ENCODE peak calls at places on chromosomes 12 and 14, in ten cellular contexts. One of them, this sample, is unnamed.

GRCh38 chr12:68610435-68611093 is at the start of gene RAP1B:
- DNase-seq in AG08395: peak
- DNase-seq in epithelial cell of esophagus: peak
- DNase-seq in EH: peak
- DNase-seq in DMS153: peak
- DNase-seq in HS-27A: peak
- DNase-seq in GM13977: peak
- DNase-seq in psoas muscle: peak
- DNase-seq in globus pallidus: peak
- DNase-seq in ecto neural progenitor cell: peak
- DNase-seq in this sample: no peak

GRCh38 chr14:58638231-58639205 is 756 bp downstream of the DACT1 start:
- DNase-seq in GM13977: peak
- DNase-seq in AG08395: peak
- DNase-seq in globus pallidus: no peak
- DNase-seq in ecto neural progenitor cell: peak
- DNase-seq in HS-27A: no peak
- DNase-seq in EH: peak
- DNase-seq in DMS153: no peak
- DNase-seq in epithelial cell of esophagus: peak
- DNase-seq in psoas muscle: peak
- DNase-seq in this sample: no peak

GRCh38 chr14:68681256-68681655 is 111.6 kb downstream of the ZFP36L1 start:
- DNase-seq in epithelial cell of esophagus: no peak
- DNase-seq in GM13977: no peak
- DNase-seq in globus pallidus: no peak
- DNase-seq in AG08395: no peak
- DNase-seq in HS-27A: no peak
- DNase-seq in psoas muscle: no peak
- DNase-seq in EH: no peak
- DNase-seq in DMS153: no peak
- DNase-seq in ecto neural progenitor cell: no peak
- DNase-seq in this sample: no peak

GRCh38 chr12:79527498-79527897 is 163.3 kb downstream of the PAWR start:
- DNase-seq in psoas muscle: no peak
- DNase-seq in ecto neural progenitor cell: no peak
- DNase-seq in DMS153: no peak
- DNase-seq in AG08395: no peak
- DNase-seq in GM13977: no peak
- DNase-seq in epithelial cell of esophagus: no peak
- DNase-seq in HS-27A: no peak
- DNase-seq in globus pallidus: no peak
- DNase-seq in EH: peak
- DNase-seq in this sample: no peak

GRCh38 chr14:90645842-90646443 is 170.3 kb downstream of the TTC7B start:
- DNase-seq in DMS153: no peak
- DNase-seq in epithelial cell of esophagus: peak
- DNase-seq in globus pallidus: no peak
- DNase-seq in psoas muscle: peak
- DNase-seq in EH: peak
- DNase-seq in GM13977: no peak
- DNase-seq in ecto neural progenitor cell: no peak
- DNase-seq in AG08395: no peak
- DNase-seq in HS-27A: peak
- DNase-seq in this sample: no peak

GRCh38 chr12:6285532-6286306 is 24.8 kb upstream of the PLEKHG6 start:
- DNase-seq in GM13977: no peak
- DNase-seq in psoas muscle: no peak
- DNase-seq in AG08395: no peak
- DNase-seq in ecto neural progenitor cell: no peak
- DNase-seq in DMS153: no peak
- DNase-seq in HS-27A: no peak
- DNase-seq in epithelial cell of esophagus: peak
- DNase-seq in EH: peak
- DNase-seq in globus pallidus: no peak
- DNase-seq in this sample: no peak

GRCh38 chr12:124456652-124457152 is 110.7 kb downstream of the NCOR2 start:
- DNase-seq in AG08395: no peak
- DNase-seq in psoas muscle: peak
- DNase-seq in GM13977: peak
- DNase-seq in DMS153: no peak
- DNase-seq in epithelial cell of esophagus: no peak
- DNase-seq in EH: no peak
- DNase-seq in HS-27A: no peak
- DNase-seq in globus pallidus: no peak
- DNase-seq in ecto neural progenitor cell: no peak
- DNase-seq in this sample: no peak

GRCh38 chr12:18262514-18262913 is 1.2 kb downstream of the PIK3C2G start:
- DNase-seq in GM13977: no peak
- DNase-seq in epithelial cell of esophagus: peak
- DNase-seq in AG08395: no peak
- DNase-seq in globus pallidus: no peak
- DNase-seq in EH: no peak
- DNase-seq in psoas muscle: no peak
- DNase-seq in DMS153: no peak
- DNase-seq in ecto neural progenitor cell: no peak
- DNase-seq in HS-27A: no peak
- DNase-seq in this sample: no peak

GRCh38 chr14:71416392-71416791 is 509.1 kb downstream of the PCNX1 start:
- DNase-seq in DMS153: no peak
- DNase-seq in psoas muscle: no peak
- DNase-seq in epithelial cell of esophagus: peak
- DNase-seq in EH: peak
- DNase-seq in HS-27A: no peak
- DNase-seq in GM13977: no peak
- DNase-seq in globus pallidus: no peak
- DNase-seq in AG08395: no peak
- DNase-seq in ecto neural progenitor cell: no peak
- DNase-seq in this sample: no peak

GRCh38 chr12:62530596-62530995 is 64.0 kb downstream of the MON2 start:
- DNase-seq in GM13977: no peak
- DNase-seq in EH: peak
- DNase-seq in AG08395: peak
- DNase-seq in DMS153: no peak
- DNase-seq in epithelial cell of esophagus: no peak
- DNase-seq in globus pallidus: no peak
- DNase-seq in psoas muscle: no peak
- DNase-seq in HS-27A: peak
- DNase-seq in ecto neural progenitor cell: no peak
- DNase-seq in this sample: no peak

GRCh38 chr14:71554323-71554722 is 377.9 kb upstream of the RGS6 start:
- DNase-seq in ecto neural progenitor cell: no peak
- DNase-seq in HS-27A: no peak
- DNase-seq in EH: no peak
- DNase-seq in GM13977: peak
- DNase-seq in psoas muscle: no peak
- DNase-seq in globus pallidus: no peak
- DNase-seq in AG08395: no peak
- DNase-seq in epithelial cell of esophagus: no peak
- DNase-seq in DMS153: no peak
- DNase-seq in this sample: no peak

GRCh38 chr12:96810477-96810876 is 96.6 kb upstream of the NEDD1 start:
- DNase-seq in ecto neural progenitor cell: no peak
- DNase-seq in globus pallidus: no peak
- DNase-seq in psoas muscle: no peak
- DNase-seq in DMS153: no peak
- DNase-seq in epithelial cell of esophagus: peak
- DNase-seq in EH: peak
- DNase-seq in GM13977: no peak
- DNase-seq in HS-27A: no peak
- DNase-seq in AG08395: no peak
- DNase-seq in this sample: peak

GRCh38 chr12:1880876-1881275 is 37.6 kb downstream of the CACNA2D4 start:
- DNase-seq in ecto neural progenitor cell: peak
- DNase-seq in GM13977: no peak
- DNase-seq in psoas muscle: no peak
- DNase-seq in HS-27A: no peak
- DNase-seq in globus pallidus: no peak
- DNase-seq in EH: no peak
- DNase-seq in AG08395: no peak
- DNase-seq in epithelial cell of esophagus: no peak
- DNase-seq in DMS153: no peak
- DNase-seq in this sample: no peak

GRCh38 chr14:105914738-105915385 is 388.5 kb downstream of the TMEM121 start:
- DNase-seq in DMS153: no peak
- DNase-seq in psoas muscle: peak
- DNase-seq in EH: no peak
- DNase-seq in HS-27A: no peak
- DNase-seq in AG08395: no peak
- DNase-seq in globus pallidus: no peak
- DNase-seq in ecto neural progenitor cell: no peak
- DNase-seq in GM13977: no peak
- DNase-seq in epithelial cell of esophagus: no peak
- DNase-seq in this sample: no peak

GRCh38 chr12:104342147-104342546 is 38.6 kb downstream of the EID3 start:
- DNase-seq in HS-27A: no peak
- DNase-seq in DMS153: no peak
- DNase-seq in EH: no peak
- DNase-seq in GM13977: no peak
- DNase-seq in epithelial cell of esophagus: no peak
- DNase-seq in psoas muscle: no peak
- DNase-seq in AG08395: no peak
- DNase-seq in ecto neural progenitor cell: no peak
- DNase-seq in globus pallidus: no peak
- DNase-seq in this sample: no peak

GRCh38 chr12:104213952-104214351 is 1.6 kb upstream of the TXNRD1 start:
- DNase-seq in globus pallidus: peak
- DNase-seq in HS-27A: no peak
- DNase-seq in psoas muscle: no peak
- DNase-seq in AG08395: peak
- DNase-seq in DMS153: peak
- DNase-seq in GM13977: no peak
- DNase-seq in EH: peak
- DNase-seq in epithelial cell of esophagus: no peak
- DNase-seq in ecto neural progenitor cell: no peak
- DNase-seq in this sample: no peak

GRCh38 chr12:75438052-75438754 is 42.4 kb upstream of the GLIPR1 start:
- DNase-seq in GM13977: no peak
- DNase-seq in EH: peak
- DNase-seq in psoas muscle: no peak
- DNase-seq in AG08395: no peak
- DNase-seq in ecto neural progenitor cell: no peak
- DNase-seq in DMS153: no peak
- DNase-seq in HS-27A: no peak
- DNase-seq in epithelial cell of esophagus: peak
- DNase-seq in globus pallidus: no peak
- DNase-seq in this sample: no peak

GRCh38 chr14:30960216-30960615 is 65.2 kb upstream of the AP4S1 start:
- DNase-seq in globus pallidus: no peak
- DNase-seq in EH: no peak
- DNase-seq in AG08395: no peak
- DNase-seq in epithelial cell of esophagus: no peak
- DNase-seq in HS-27A: no peak
- DNase-seq in psoas muscle: no peak
- DNase-seq in ecto neural progenitor cell: no peak
- DNase-seq in DMS153: no peak
- DNase-seq in GM13977: no peak
- DNase-seq in this sample: no peak

GRCh38 chr12:31298510-31298904 is 27.4 kb downstream of the SINHCAF start:
- DNase-seq in GM13977: no peak
- DNase-seq in globus pallidus: no peak
- DNase-seq in psoas muscle: no peak
- DNase-seq in HS-27A: no peak
- DNase-seq in DMS153: no peak
- DNase-seq in AG08395: no peak
- DNase-seq in epithelial cell of esophagus: no peak
- DNase-seq in ecto neural progenitor cell: no peak
- DNase-seq in EH: no peak
- DNase-seq in this sample: no peak

GRCh38 chr12:68733661-68734071 is 12.3 kb upstream of the SLC35E3 start:
- DNase-seq in psoas muscle: no peak
- DNase-seq in GM13977: no peak
- DNase-seq in ecto neural progenitor cell: no peak
- DNase-seq in globus pallidus: no peak
- DNase-seq in epithelial cell of esophagus: peak
- DNase-seq in HS-27A: peak
- DNase-seq in AG08395: peak
- DNase-seq in DMS153: no peak
- DNase-seq in EH: peak
- DNase-seq in this sample: no peak

GRCh38 chr14:95337052-95337595 is 17.4 kb upstream of the CLMN start:
- DNase-seq in ecto neural progenitor cell: no peak
- DNase-seq in globus pallidus: no peak
- DNase-seq in EH: no peak
- DNase-seq in GM13977: no peak
- DNase-seq in HS-27A: no peak
- DNase-seq in DMS153: no peak
- DNase-seq in epithelial cell of esophagus: no peak
- DNase-seq in psoas muscle: no peak
- DNase-seq in AG08395: no peak
- DNase-seq in this sample: no peak

GRCh38 chr12:112795582-112795981 is 4.0 kb downstream of the RPH3A start:
- DNase-seq in DMS153: no peak
- DNase-seq in GM13977: no peak
- DNase-seq in globus pallidus: no peak
- DNase-seq in psoas muscle: no peak
- DNase-seq in epithelial cell of esophagus: no peak
- DNase-seq in AG08395: no peak
- DNase-seq in ecto neural progenitor cell: no peak
- DNase-seq in EH: no peak
- DNase-seq in HS-27A: no peak
- DNase-seq in this sample: no peak

GRCh38 chr12:109273354-109273753 is 35.7 kb downstream of the FOXN4 start:
- DNase-seq in GM13977: no peak
- DNase-seq in HS-27A: no peak
- DNase-seq in AG08395: no peak
- DNase-seq in ecto neural progenitor cell: no peak
- DNase-seq in DMS153: peak
- DNase-seq in EH: no peak
- DNase-seq in globus pallidus: no peak
- DNase-seq in epithelial cell of esophagus: no peak
- DNase-seq in psoas muscle: no peak
- DNase-seq in this sample: no peak

GRCh38 chr12:95683418-95683817 is 107.1 kb downstream of the NTN4 start:
- DNase-seq in AG08395: no peak
- DNase-seq in globus pallidus: no peak
- DNase-seq in epithelial cell of esophagus: no peak
- DNase-seq in ecto neural progenitor cell: no peak
- DNase-seq in psoas muscle: no peak
- DNase-seq in EH: no peak
- DNase-seq in HS-27A: no peak
- DNase-seq in DMS153: no peak
- DNase-seq in GM13977: no peak
- DNase-seq in this sample: no peak

GRCh38 chr12:65941388-65941787 is 117.1 kb downstream of the HMGA2 start:
- DNase-seq in epithelial cell of esophagus: peak
- DNase-seq in HS-27A: peak
- DNase-seq in ecto neural progenitor cell: no peak
- DNase-seq in globus pallidus: no peak
- DNase-seq in AG08395: peak
- DNase-seq in DMS153: no peak
- DNase-seq in psoas muscle: no peak
- DNase-seq in EH: peak
- DNase-seq in GM13977: no peak
- DNase-seq in this sample: no peak